ENCODE peak calls at places on chromosomes 6 and 20, in nine cellular contexts. O is HEK293T, W is GM23248, Q is GM13976, B is neural crest cell, V is AG09319, U is caudate nucleus, C is erythroblast, G is T-helper 2 cell. D is an unnamed sample.

GRCh38 chr6:129419324-129419723 is 290.7 kb downstream of the ARHGAP18 start:
- DNase-seq in O (peak; percentile 12), W (no peak), Q (no peak), B (no peak), V (no peak), U (no peak), C (no peak), G (no peak), D (no peak)

GRCh38 chr6:17580518-17581048 is 19.5 kb upstream of the FAM8A1 start:
- DNase-seq in O (no peak), W (peak; percentile 75), Q (peak; percentile 47), B (peak; percentile 11), V (no peak), U (peak; percentile 8), C (peak; percentile 36), G (peak; percentile 42), D (no peak)

GRCh38 chr6:4606016-4606415 is 170.2 kb upstream of the CDYL start:
- DNase-seq in O (no peak), W (no peak), Q (no peak), B (no peak), V (no peak), U (no peak), C (no peak), G (no peak), D (no peak)

GRCh38 chr20:58891076-58891685 is 38.7 kb downstream of the GNAS start:
- DNase-seq in O (peak; percentile 62), W (peak; percentile 82), Q (peak; percentile 78), B (peak; percentile 59), V (peak; percentile 43), U (peak; percentile 42), C (peak; percentile 91), G (peak; percentile 88), D (no peak)

GRCh38 chr6:31359556-31359955 is 2.6 kb upstream of the HLA-B start:
- DNase-seq in O (no peak), W (no peak), Q (no peak), B (no peak), V (no peak), U (no peak), C (no peak), G (no peak), D (no peak)

GRCh38 chr6:49541210-49541724 is 9.2 kb upstream of the C6orf141 start:
- DNase-seq in O (no peak), W (peak; percentile 72), Q (no peak), B (no peak), V (peak; percentile 10), U (no peak), C (peak; percentile 25), G (no peak), D (peak; percentile 94)

GRCh38 chr6:4348462-4349112 is 213.2 kb upstream of the ECI2 start:
- DNase-seq in O (no peak), W (peak; percentile 21), Q (peak; percentile 70), B (no peak), V (no peak), U (no peak), C (no peak), G (no peak), D (no peak)

GRCh38 chr6:51855310-51856082 is 231.9 kb downstream of the PKHD1 start:
- DNase-seq in O (peak; percentile 44), W (peak; percentile 70), Q (peak; percentile 70), B (peak; percentile 40), V (peak; percentile 3), U (no peak), C (peak; percentile 71), G (peak; percentile 57), D (peak; percentile 10)

GRCh38 chr20:35328095-35328685 is 36.0 kb upstream of the FAM83C start:
- DNase-seq in O (no peak), W (no peak), Q (no peak), B (no peak), V (no peak), U (no peak), C (no peak), G (no peak), D (no peak)

GRCh38 chr6:152170702-152171667 is 363.5 kb downstream of the ESR1 start:
- DNase-seq in O (no peak), W (no peak), Q (peak; percentile 59), B (no peak), V (no peak), U (no peak), C (no peak), G (peak; percentile 99), D (peak; percentile 62)

GRCh38 chr6:90175627-90176538 is 120.8 kb downstream of the BACH2 start:
- DNase-seq in O (no peak), W (no peak), Q (no peak), B (no peak), V (no peak), U (no peak), C (no peak), G (no peak), D (no peak)

GRCh38 chr20:63177785-63178444 is 38.0 kb downstream of the YTHDF1 start:
- DNase-seq in O (no peak), W (no peak), Q (no peak), B (peak; percentile 38), V (no peak), U (no peak), C (no peak), G (peak; percentile 21), D (no peak)

GRCh38 chr6:31815025-31815838 is at the start of the genes HSPA1A and HSPA1L:
- DNase-seq in O (no peak), W (peak; percentile 96), Q (peak; percentile 88), B (peak; percentile 84), V (peak; percentile 91), U (peak; percentile 91), C (peak; percentile 87), G (peak; percentile 84), D (peak; percentile 83)

GRCh38 chr6:27668442-27669275 is 195.8 kb upstream of the ZNF184 start:
- DNase-seq in O (peak; percentile 37), W (peak; percentile 74), Q (no peak), B (peak; percentile 54), V (no peak), U (no peak), C (peak; percentile 87), G (peak; percentile 60), D (no peak)

GRCh38 chr6:108501559-108501958 is 59.2 kb upstream of the FOXO3 start:
- DNase-seq in O (no peak), W (peak; percentile 40), Q (no peak), B (no peak), V (no peak), U (no peak), C (no peak), G (no peak), D (no peak)

GRCh38 chr20:58719258-58719657 is 26.7 kb downstream of the NPEPL1 start:
- DNase-seq in O (no peak), W (no peak), Q (no peak), B (no peak), V (no peak), U (no peak), C (no peak), G (no peak), D (no peak)

GRCh38 chr6:100296810-100297544 is 167.7 kb downstream of the SIM1 start:
- DNase-seq in O (no peak), W (peak; percentile 86), Q (no peak), B (no peak), V (peak; percentile 50), U (no peak), C (no peak), G (peak; percentile 81), D (peak; percentile 79)

GRCh38 chr6:2973656-2974055 is 2.3 kb upstream of the SERPINB6 start:
- DNase-seq in O (no peak), W (peak; percentile 52), Q (no peak), B (no peak), V (no peak), U (no peak), C (no peak), G (no peak), D (no peak)

GRCh38 chr6:52839124-52840055 is 1.2 kb downstream of the GSTA5 start:
- DNase-seq in O (peak; percentile 80), W (peak; percentile 72), Q (peak; percentile 59), B (peak; percentile 60), V (peak; percentile 18), U (no peak), C (peak; percentile 73), G (peak; percentile 44), D (no peak)

GRCh38 chr6:143243786-143244185 is 183.1 kb downstream of the AIG1 start:
- DNase-seq in O (no peak), W (no peak), Q (no peak), B (no peak), V (no peak), U (no peak), C (no peak), G (no peak), D (no peak)

D was measured in AG09309.